ENCODE peak calls at places on chromosomes 5 and 9, in ten cellular contexts. One of them, this sample, is unnamed.

GRCh38 chr9:35035851-35036701 is 36.3 kb downstream of the VCP start:
- DNase-seq in glomerular endothelial cell: no peak
- DNase-seq in activated gamma-delta T cell treated with Interleukin-2 at 50 U/mL for 16 hours: peak; percentile 11
- DNase-seq in omental fat pad: no peak
- DNase-seq in foreskin fibroblast: peak; percentile 24
- DNase-seq in GM12865: no peak
- DNase-seq in activated naive CD8-positive, alpha-beta T cell treated with anti-CD3 and anti-CD28 coated beads for 36 hours: peak; percentile 56
- DNase-seq in activated T-cell treated with anti-CD3 and anti-CD28 coated beads for 48 hours: peak; percentile 40
- DNase-seq in GM10248: peak; percentile 33
- DNase-seq in T1000: no peak
- DNase-seq in this sample: peak; percentile 79

GRCh38 chr9:136927343-136928261 is 16.9 kb downstream of the FBXW5 start:
- DNase-seq in activated gamma-delta T cell treated with Interleukin-2 at 50 U/mL for 16 hours: no peak
- DNase-seq in foreskin fibroblast: peak; percentile 21
- DNase-seq in activated naive CD8-positive, alpha-beta T cell treated with anti-CD3 and anti-CD28 coated beads for 36 hours: no peak
- DNase-seq in omental fat pad: no peak
- DNase-seq in GM12865: no peak
- DNase-seq in glomerular endothelial cell: no peak
- DNase-seq in activated T-cell treated with anti-CD3 and anti-CD28 coated beads for 48 hours: no peak
- DNase-seq in GM10248: no peak
- DNase-seq in T1000: no peak
- DNase-seq in this sample: no peak

GRCh38 chr5:4862500-4862899 is 277.6 kb upstream of the ADAMTS16 start:
- DNase-seq in foreskin fibroblast: peak; percentile 12
- DNase-seq in omental fat pad: no peak
- DNase-seq in activated naive CD8-positive, alpha-beta T cell treated with anti-CD3 and anti-CD28 coated beads for 36 hours: no peak
- DNase-seq in GM10248: no peak
- DNase-seq in activated T-cell treated with anti-CD3 and anti-CD28 coated beads for 48 hours: no peak
- DNase-seq in glomerular endothelial cell: peak; percentile 18
- DNase-seq in GM12865: peak; percentile 47
- DNase-seq in T1000: no peak
- DNase-seq in activated gamma-delta T cell treated with Interleukin-2 at 50 U/mL for 16 hours: no peak
- DNase-seq in this sample: no peak

GRCh38 chr9:86349271-86349670 is 4.9 kb downstream of the TUT7 start:
- DNase-seq in glomerular endothelial cell: no peak
- DNase-seq in omental fat pad: no peak
- DNase-seq in foreskin fibroblast: peak; percentile 56
- DNase-seq in activated T-cell treated with anti-CD3 and anti-CD28 coated beads for 48 hours: no peak
- DNase-seq in GM10248: no peak
- DNase-seq in GM12865: no peak
- DNase-seq in activated naive CD8-positive, alpha-beta T cell treated with anti-CD3 and anti-CD28 coated beads for 36 hours: no peak
- DNase-seq in activated gamma-delta T cell treated with Interleukin-2 at 50 U/mL for 16 hours: no peak
- DNase-seq in T1000: no peak
- DNase-seq in this sample: no peak

GRCh38 chr5:160787247-160787646 is 64.8 kb downstream of the ATP10B start:
- DNase-seq in activated T-cell treated with anti-CD3 and anti-CD28 coated beads for 48 hours: peak; percentile 2
- DNase-seq in T1000: no peak
- DNase-seq in GM10248: no peak
- DNase-seq in GM12865: peak; percentile 53
- DNase-seq in omental fat pad: no peak
- DNase-seq in activated naive CD8-positive, alpha-beta T cell treated with anti-CD3 and anti-CD28 coated beads for 36 hours: no peak
- DNase-seq in foreskin fibroblast: no peak
- DNase-seq in glomerular endothelial cell: no peak
- DNase-seq in activated gamma-delta T cell treated with Interleukin-2 at 50 U/mL for 16 hours: no peak
- DNase-seq in this sample: peak; percentile 69

GRCh38 chr9:112097712-112098688 is 77.1 kb downstream of the SUSD1 start:
- DNase-seq in T1000: no peak
- DNase-seq in foreskin fibroblast: peak; percentile 60
- DNase-seq in activated gamma-delta T cell treated with Interleukin-2 at 50 U/mL for 16 hours: peak; percentile 65
- DNase-seq in GM10248: peak; percentile 69
- DNase-seq in GM12865: peak; percentile 87
- DNase-seq in omental fat pad: no peak
- DNase-seq in glomerular endothelial cell: no peak
- DNase-seq in activated T-cell treated with anti-CD3 and anti-CD28 coated beads for 48 hours: peak; percentile 48
- DNase-seq in activated naive CD8-positive, alpha-beta T cell treated with anti-CD3 and anti-CD28 coated beads for 36 hours: peak; percentile 61
- DNase-seq in this sample: no peak

GRCh38 chr9:112439171-112439570 is 47.5 kb upstream of the KIAA1958 start:
- DNase-seq in omental fat pad: no peak
- DNase-seq in glomerular endothelial cell: no peak
- DNase-seq in activated T-cell treated with anti-CD3 and anti-CD28 coated beads for 48 hours: no peak
- DNase-seq in activated naive CD8-positive, alpha-beta T cell treated with anti-CD3 and anti-CD28 coated beads for 36 hours: no peak
- DNase-seq in foreskin fibroblast: no peak
- DNase-seq in T1000: no peak
- DNase-seq in GM12865: no peak
- DNase-seq in activated gamma-delta T cell treated with Interleukin-2 at 50 U/mL for 16 hours: no peak
- DNase-seq in GM10248: no peak
- DNase-seq in this sample: no peak

GRCh38 chr5:133480866-133481265 is 131.5 kb downstream of the FSTL4 start:
- DNase-seq in activated naive CD8-positive, alpha-beta T cell treated with anti-CD3 and anti-CD28 coated beads for 36 hours: no peak
- DNase-seq in GM10248: no peak
- DNase-seq in glomerular endothelial cell: no peak
- DNase-seq in omental fat pad: no peak
- DNase-seq in T1000: no peak
- DNase-seq in activated gamma-delta T cell treated with Interleukin-2 at 50 U/mL for 16 hours: no peak
- DNase-seq in foreskin fibroblast: no peak
- DNase-seq in activated T-cell treated with anti-CD3 and anti-CD28 coated beads for 48 hours: no peak
- DNase-seq in GM12865: no peak
- DNase-seq in this sample: no peak

GRCh38 chr9:81776390-81776789 is 87.0 kb upstream of the TLE1 start:
- DNase-seq in activated naive CD8-positive, alpha-beta T cell treated with anti-CD3 and anti-CD28 coated beads for 36 hours: no peak
- DNase-seq in foreskin fibroblast: no peak
- DNase-seq in omental fat pad: no peak
- DNase-seq in GM10248: no peak
- DNase-seq in activated gamma-delta T cell treated with Interleukin-2 at 50 U/mL for 16 hours: no peak
- DNase-seq in GM12865: no peak
- DNase-seq in glomerular endothelial cell: no peak
- DNase-seq in activated T-cell treated with anti-CD3 and anti-CD28 coated beads for 48 hours: no peak
- DNase-seq in T1000: no peak
- DNase-seq in this sample: no peak